ENCODE peak calls at places on chromosomes 2 and 18, in nine cellular contexts. O, G, K, B, U, E, Q, V and N are unnamed samples.

GRCh38 chr18:62957885-62958472 is 242.6 kb downstream of the PHLPP1 start:
- DNase-seq in O (no peak), G (no peak), K (peak), B (no peak), U (peak), E (no peak), Q (peak), V (peak), N (peak)

GRCh38 chr2:237900891-237901831 is 41.7 kb downstream of the RAMP1 start:
- DNase-seq in O (peak), G (no peak), K (no peak), B (no peak), U (no peak), E (no peak), Q (peak), V (no peak), N (no peak)

GRCh38 chr2:173198338-173198737 is 122.7 kb downstream of the MAP3K20 start:
- DNase-seq in O (no peak), G (no peak), K (no peak), B (no peak), U (no peak), E (no peak), Q (no peak), V (no peak), N (no peak)

GRCh38 chr2:221999702-222000101 is 299.1 kb downstream of the PAX3 start:
- DNase-seq in O (no peak), G (no peak), K (peak), B (no peak), U (peak), E (peak), Q (no peak), V (no peak), N (no peak)

GRCh38 chr18:40868110-40868858 is 1086.8 kb upstream of the PIK3C3 start:
- DNase-seq in O (no peak), G (no peak), K (peak), B (no peak), U (peak), E (peak), Q (no peak), V (no peak), N (no peak)

GRCh38 chr18:70384181-70384790 is 95.4 kb downstream of the SOCS6 start:
- DNase-seq in O (no peak), G (no peak), K (peak), B (no peak), U (peak), E (peak), Q (no peak), V (no peak), N (no peak)

GRCh38 chr2:220064282-220065042 is 437.0 kb downstream of the SLC4A3 start:
- DNase-seq in O (no peak), G (no peak), K (peak), B (no peak), U (no peak), E (no peak), Q (no peak), V (no peak), N (no peak)

GRCh38 chr2:240732184-240732583 is 40.5 kb downstream of the AQP12A start:
- DNase-seq in O (no peak), G (no peak), K (no peak), B (no peak), U (no peak), E (no peak), Q (no peak), V (no peak), N (no peak)

GRCh38 chr2:127857494-127857818 is 499 bp downstream of the POLR2D start:
- DNase-seq in O (no peak), G (no peak), K (no peak), B (no peak), U (no peak), E (no peak), Q (no peak), V (no peak), N (peak)

GRCh38 chr2:238136820-238137537 is 1.5 kb upstream of the KLHL30 start:
- DNase-seq in O (no peak), G (peak), K (peak), B (no peak), U (peak), E (peak), Q (no peak), V (no peak), N (no peak)

GRCh38 chr18:32771871-32772499 is 838 bp downstream of the KLHL14 start:
- DNase-seq in O (no peak), G (no peak), K (no peak), B (peak), U (no peak), E (no peak), Q (no peak), V (peak), N (no peak)

GRCh38 chr2:235106874-235107639 is 155.2 kb downstream of the SH3BP4 start:
- DNase-seq in O (peak), G (peak), K (peak), B (no peak), U (peak), E (peak), Q (peak), V (peak), N (peak)

GRCh38 chr2:70123051-70123828 is 36.0 kb downstream of the PCBP1 start:
- DNase-seq in O (no peak), G (peak), K (peak), B (no peak), U (peak), E (no peak), Q (no peak), V (no peak), N (no peak)

GRCh38 chr2:201072201-201072530 is 365 bp downstream of the NDUFB3 start:
- DNase-seq in O (no peak), G (no peak), K (no peak), B (no peak), U (no peak), E (no peak), Q (no peak), V (no peak), N (no peak)

GRCh38 chr2:11127791-11128190 is 27.5 kb upstream of the SLC66A3 start:
- DNase-seq in O (no peak), G (no peak), K (no peak), B (no peak), U (no peak), E (no peak), Q (no peak), V (no peak), N (no peak)

GRCh38 chr2:74391209-74391579 is 11.1 kb upstream of the DCTN1 start:
- DNase-seq in O (no peak), G (no peak), K (no peak), B (no peak), U (peak), E (no peak), Q (no peak), V (no peak), N (no peak)

GRCh38 chr2:98959759-98960507 is 23.9 kb upstream of the CRACDL start:
- DNase-seq in O (no peak), G (no peak), K (no peak), B (no peak), U (no peak), E (no peak), Q (no peak), V (no peak), N (no peak)

GRCh38 chr2:71064754-71065621 is 3.5 kb upstream of the NAGK start:
- DNase-seq in O (no peak), G (no peak), K (peak), B (no peak), U (no peak), E (no peak), Q (no peak), V (no peak), N (no peak)

GRCh38 chr18:37668971-37669747 is 103.6 kb upstream of the CELF4 start:
- DNase-seq in O (no peak), G (no peak), K (no peak), B (no peak), U (no peak), E (no peak), Q (no peak), V (peak), N (no peak)

GRCh38 chr2:120219766-120220165 is 3.4 kb downstream of the TMEM185B start:
- DNase-seq in O (peak), G (no peak), K (no peak), B (no peak), U (no peak), E (no peak), Q (no peak), V (no peak), N (no peak)

GRCh38 chr2:128608911-128609880 is 290.5 kb upstream of the HS6ST1 start:
- DNase-seq in O (peak), G (no peak), K (no peak), B (no peak), U (no peak), E (no peak), Q (no peak), V (no peak), N (no peak)

GRCh38 chr2:55357907-55358306 is 61.7 kb downstream of the CCDC88A start:
- DNase-seq in O (no peak), G (no peak), K (no peak), B (no peak), U (peak), E (no peak), Q (no peak), V (no peak), N (no peak)

GRCh38 chr2:239066597-239066996 is 218.7 kb downstream of the TWIST2 start:
- DNase-seq in O (no peak), G (no peak), K (no peak), B (no peak), U (no peak), E (no peak), Q (no peak), V (no peak), N (no peak)

DNA sequence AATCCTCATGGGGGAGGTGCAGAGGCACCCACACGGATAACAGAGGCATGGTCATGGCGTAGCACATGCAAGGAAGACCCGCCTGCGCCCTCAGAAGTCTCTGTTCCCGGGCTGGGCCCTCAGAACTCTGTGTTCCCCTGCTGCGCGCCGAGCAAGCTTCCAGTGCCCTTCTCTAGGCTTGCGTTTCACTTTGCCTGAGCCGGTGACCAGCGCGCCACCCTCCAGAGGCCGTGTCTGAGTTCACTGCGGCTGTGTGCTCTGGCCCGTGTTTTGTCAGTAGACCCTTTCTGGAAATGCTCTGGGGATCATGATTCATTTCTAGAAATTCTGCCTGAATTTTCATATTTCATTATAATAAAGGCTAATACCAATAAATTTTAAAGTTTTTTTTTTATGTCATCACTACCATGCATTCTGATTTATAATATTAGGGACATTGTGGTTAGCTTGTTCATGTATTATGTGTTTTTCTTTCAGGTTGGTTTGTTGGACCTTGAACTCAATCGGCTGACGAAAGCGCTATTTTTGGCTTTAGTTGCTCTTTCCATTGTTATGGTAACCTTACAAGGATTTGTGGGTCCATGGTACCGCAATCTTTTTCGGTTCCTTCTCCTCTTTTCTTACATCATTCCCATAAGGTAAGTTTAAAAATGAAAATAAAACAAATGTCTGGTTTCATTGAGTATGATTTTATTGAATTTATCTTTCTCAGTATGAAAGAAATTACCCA is 142.7 kb upstream of the NFATC1 start:
- DNase-seq in O (no peak), G (no peak), K (no peak), B (no peak), U (no peak), E (no peak), Q (no peak), V (no peak), N (no peak)
- TF ChIP-seq CTCF in O (no peak), G (no peak), K (no peak), B (no peak), U (no peak), E (no peak), Q (no peak), V (no peak), N (no peak)

DNA sequence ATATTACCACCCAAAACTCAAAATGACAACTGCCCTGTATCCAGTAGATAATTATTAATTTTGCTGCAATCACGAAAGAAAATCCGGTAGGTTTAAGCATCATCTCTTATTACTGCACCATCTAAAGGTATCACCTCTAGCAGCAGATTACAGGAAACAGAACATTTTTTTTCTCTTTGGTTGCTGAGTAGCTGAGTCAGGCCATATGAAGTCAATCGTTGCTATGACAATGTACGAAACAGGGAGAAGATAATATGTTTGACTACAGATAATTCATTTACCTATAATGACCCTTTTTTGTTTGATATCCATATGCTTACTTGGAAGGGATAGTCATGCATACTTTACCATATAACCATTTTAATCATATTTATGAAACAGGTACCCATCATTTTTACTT is 831.6 kb upstream of the CHAC2 start:
- DNase-seq in O (no peak), G (no peak), K (peak), B (no peak), U (no peak), E (no peak), Q (no peak), V (no peak), N (no peak)
- TF ChIP-seq CTCF in O (no peak), G (no peak), K (no peak), B (no peak), U (no peak), E (no peak), Q (no peak), V (no peak), N (no peak)

DNA sequence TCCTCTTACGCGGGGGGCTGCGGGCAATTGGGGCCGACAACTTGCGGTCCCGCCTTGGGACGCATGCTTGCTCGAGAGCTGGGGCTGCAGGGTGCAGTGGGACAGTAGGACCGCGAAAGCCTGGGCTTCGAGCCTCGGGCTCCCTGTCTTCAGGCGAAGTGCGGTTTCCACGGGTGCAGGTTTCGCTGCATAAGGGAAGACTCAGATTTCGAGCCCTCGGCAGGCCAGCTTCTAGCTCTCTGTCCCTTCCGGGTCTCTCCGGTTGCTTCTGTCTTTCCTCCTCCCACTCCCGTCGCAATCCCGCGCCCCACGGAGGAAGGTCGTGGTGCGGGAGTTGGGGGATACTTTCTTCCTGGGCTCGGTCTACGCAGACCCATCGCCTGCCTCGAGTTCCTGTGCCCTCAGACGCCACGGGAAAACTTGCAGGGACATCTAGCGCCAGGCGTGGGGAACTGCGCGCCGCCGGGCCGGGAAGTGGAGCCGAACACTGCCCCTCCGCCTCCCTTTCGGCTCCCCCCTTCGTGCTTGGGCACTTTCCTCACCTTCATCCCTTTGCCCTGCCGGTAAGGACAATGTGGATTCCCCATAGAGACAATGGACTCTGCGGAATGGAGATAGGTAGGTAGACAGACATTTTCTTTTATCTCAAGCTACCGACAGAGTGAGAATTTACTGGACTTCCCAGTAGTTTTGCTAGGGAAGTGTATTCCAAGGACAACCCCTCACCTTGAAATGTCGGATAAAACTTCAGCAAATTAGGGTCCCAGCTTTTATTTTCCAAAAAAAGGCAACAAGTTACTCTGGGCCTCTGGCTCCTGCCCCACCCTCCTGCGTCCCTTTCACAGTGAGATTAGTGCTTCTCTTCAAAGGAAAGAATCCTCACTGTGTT is 4.2 kb upstream of the HOXD13 start:
- DNase-seq in O (no peak), G (peak), K (peak), B (no peak), U (no peak), E (no peak), Q (peak), V (peak), N (peak)
- TF ChIP-seq CTCF in O (peak), G (peak), K (peak), B (no peak), U (peak), E (peak), Q (peak), V (peak), N (peak)

DNA sequence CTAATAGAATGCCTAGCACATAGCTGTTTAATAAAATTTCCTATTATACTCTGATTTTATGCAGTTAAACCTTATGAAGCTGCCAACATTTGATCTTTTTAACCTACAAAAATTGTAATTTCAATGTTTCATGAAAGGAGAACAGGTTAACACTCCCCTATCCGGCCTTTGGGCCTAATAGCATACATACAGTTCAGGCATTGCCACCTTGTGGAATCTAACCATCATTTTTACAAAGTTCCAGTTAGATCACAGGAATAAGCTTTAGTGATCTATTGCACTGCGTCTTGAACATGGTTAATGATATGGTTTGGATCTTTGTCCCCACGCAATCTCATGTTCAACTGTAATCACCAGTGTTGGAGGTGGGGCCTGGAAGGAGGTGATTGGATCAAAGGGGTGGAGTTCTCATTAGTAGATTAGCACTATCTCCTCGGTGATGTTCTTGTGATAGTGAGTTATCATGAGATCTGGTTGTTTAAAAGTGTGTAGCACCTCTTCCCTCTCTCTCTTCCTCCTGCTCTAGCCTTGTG is 58.2 kb upstream of the NEUROD1 start:
- DNase-seq in O (no peak), G (no peak), K (no peak), B (no peak), U (no peak), E (no peak), Q (no peak), V (no peak), N (no peak)
- TF ChIP-seq CTCF in O (no peak), G (no peak), K (no peak), B (no peak), U (no peak), E (no peak), Q (no peak), V (no peak), N (no peak)

GRCh38 chr18:27632706-27633105 is 447.6 kb upstream of the CHST9 start:
- DNase-seq in O (no peak), G (no peak), K (no peak), B (no peak), U (no peak), E (no peak), Q (no peak), V (no peak), N (no peak)

DNA sequence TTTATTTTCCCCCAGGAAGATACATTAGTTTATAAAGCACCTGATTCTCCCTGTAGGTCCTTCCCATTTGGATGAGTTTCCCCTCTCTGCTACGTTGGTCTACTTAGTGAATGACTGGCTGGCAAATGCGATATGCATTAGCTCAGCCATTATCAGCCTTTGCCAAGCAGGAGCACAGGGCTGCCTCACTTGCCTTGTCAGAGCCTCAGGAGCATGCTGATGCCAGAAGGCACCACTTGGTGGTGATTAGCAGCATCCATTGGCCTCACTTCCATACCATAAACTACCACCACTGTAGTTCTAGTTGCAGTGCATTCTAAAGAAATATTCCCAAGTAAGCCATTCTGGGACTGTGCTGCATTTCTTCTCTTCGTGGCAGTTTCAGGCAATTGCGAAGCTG is 442.8 kb upstream of the CHST9 start:
- DNase-seq in O (no peak), G (no peak), K (no peak), B (no peak), U (no peak), E (no peak), Q (peak), V (no peak), N (no peak)
- TF ChIP-seq CTCF in O (no peak), G (no peak), K (no peak), B (no peak), U (no peak), E (no peak), Q (no peak), V (no peak), N (peak)

GRCh38 chr2:164495491-164496223 is 125.6 kb downstream of the GRB14 start:
- DNase-seq in O (no peak), G (no peak), K (peak), B (no peak), U (peak), E (no peak), Q (no peak), V (peak), N (peak)
- TF ChIP-seq CTCF in O (peak), G (peak), K (peak), B (no peak), U (peak), E (peak), Q (peak), V (peak), N (peak)

GRCh38 chr2:191304939-191305875 is 60.0 kb downstream of the MYO1B start:
- DNase-seq in O (no peak), G (peak), K (peak), B (no peak), U (peak), E (peak), Q (no peak), V (no peak), N (peak)
- TF ChIP-seq CTCF in O (no peak), G (no peak), K (no peak), B (no peak), U (no peak), E (no peak), Q (no peak), V (no peak), N (no peak)